ENCODE peak calls at places on chromosomes 6 and 20, in nine cellular contexts. F is CD14-positive monocyte, C is A673, I is transverse colon, O is progenitor cell of endocrine pancreas, B is PC-9, G is upper lobe of right lung, R is AG09319, M is uterus. Z is an unnamed sample.

GRCh38 chr20:16115891-16116577 is 457.2 kb downstream of the KIF16B start:
- DNase-seq in B (no peak), I (no peak), C (no peak), F (no peak), R (no peak), G (no peak), O (no peak), M (no peak), Z (no peak)

GRCh38 chr20:21508230-21509078 is 5.4 kb downstream of the NKX2-2 start:
- DNase-seq in F (no peak), B (no peak), O (no peak), M (no peak), R (no peak), G (no peak), C (peak; percentile 32), I (no peak), Z (no peak)

GRCh38 chr20:4470375-4470774 is 251.3 kb upstream of the PRND start:
- DNase-seq in M (no peak), F (no peak), C (peak; percentile 94), I (no peak), G (no peak), O (no peak), R (peak; percentile 93), B (no peak), Z (peak; percentile 88)

GRCh38 chr6:48476257-48476656 is 365.3 kb upstream of the PTCHD4 start:
- DNase-seq in I (no peak), C (peak; percentile 2), R (no peak), O (no peak), B (no peak), F (no peak), M (no peak), G (no peak), Z (peak; percentile 10)

GRCh38 chr6:153084393-153084792 is 46.7 kb downstream of the RGS17 start:
- DNase-seq in F (no peak), M (no peak), I (no peak), R (no peak), C (no peak), B (no peak), G (no peak), O (no peak), Z (peak; percentile 78)

GRCh38 chr6:168150551-168151444 is 71.8 kb upstream of the FRMD1 start:
- DNase-seq in G (peak; percentile 69), M (peak; percentile 30), B (no peak), C (peak; percentile 35), I (peak; percentile 33), R (no peak), O (no peak), F (no peak), Z (no peak)

GRCh38 chr6:4776967-4777925 is 1.0 kb downstream of the CDYL start:
- DNase-seq in F (no peak), C (peak; percentile 35), I (peak; percentile 50), M (peak; percentile 24), R (no peak), O (no peak), B (no peak), G (peak; percentile 67), Z (peak; percentile 66)

GRCh38 chr20:62141397-62142251 is 1.6 kb downstream of the PSMA7 start:
- DNase-seq in R (no peak), B (peak; percentile 63), F (peak; percentile 66), I (no peak), O (no peak), M (no peak), G (no peak), C (peak; percentile 38), Z (peak; percentile 67)

GRCh38 chr6:157534991-157535353 is 154.0 kb downstream of the ZDHHC14 start:
- DNase-seq in C (no peak), F (no peak), B (no peak), O (no peak), G (no peak), I (no peak), M (no peak), R (no peak), Z (no peak)

GRCh38 chr6:26284537-26285142 is 80.4 kb upstream of the BTN3A2 start:
- DNase-seq in M (peak; percentile 69), I (peak; percentile 69), R (no peak), O (no peak), C (peak; percentile 82), G (peak; percentile 81), F (peak; percentile 52), B (peak; percentile 40), Z (no peak)

GRCh38 chr6:3801960-3802359 is 47.2 kb upstream of the FAM50B start:
- DNase-seq in B (no peak), F (no peak), M (no peak), G (no peak), C (no peak), R (no peak), I (no peak), O (no peak), Z (no peak)

GRCh38 chr6:143276436-143276835 is 174.1 kb downstream of the ADAT2 start:
- DNase-seq in I (no peak), C (no peak), M (no peak), G (no peak), B (no peak), O (no peak), R (no peak), F (peak; percentile 48), Z (no peak)

GRCh38 chr20:3786126-3786484 is 435 bp downstream of the CENPB start:
- DNase-seq in R (no peak), B (peak; percentile 53), F (no peak), I (peak; percentile 56), C (peak; percentile 70), O (no peak), G (peak; percentile 84), M (no peak), Z (peak; percentile 80)

GRCh38 chr6:77763124-77763523 is 110.3 kb downstream of the MEI4 start:
- DNase-seq in R (no peak), B (no peak), O (no peak), F (no peak), C (no peak), G (no peak), I (no peak), M (no peak), Z (no peak)

GRCh38 chr6:158662607-158663464 is 13.0 kb downstream of the SYTL3 start:
- DNase-seq in B (no peak), R (no peak), F (no peak), I (no peak), O (no peak), M (peak; percentile 44), G (no peak), C (no peak), Z (no peak)

GRCh38 chr6:51934098-51934497 is 153.3 kb downstream of the PKHD1 start:
- DNase-seq in O (no peak), F (no peak), C (peak; percentile 43), I (no peak), B (no peak), G (no peak), M (no peak), R (no peak), Z (no peak)
- TF ChIP-seq CTCF in O (peak; percentile 18), F (peak; percentile 13), C (peak; percentile 52), I (no peak), B (peak; percentile 51), G (no peak), M (no peak), R (no peak), Z (no peak)

GRCh38 chr6:64281167-64281566 is 645.6 kb downstream of the PHF3 start:
- DNase-seq in B (no peak), F (no peak), M (no peak), R (no peak), C (no peak), I (no peak), O (no peak), G (no peak), Z (no peak)

GRCh38 chr6:64280569-64280968 is 645.0 kb downstream of the PHF3 start:
- DNase-seq in B (no peak), I (peak; percentile 19), O (peak; percentile 14), M (no peak), F (no peak), R (no peak), C (peak; percentile 36), G (no peak), Z (no peak)
- TF ChIP-seq CTCF in B (peak; percentile 51), I (peak; percentile 27), O (peak; percentile 76), M (no peak), F (no peak), R (peak; percentile 31), C (peak; percentile 53), G (peak; percentile 42), Z (peak; percentile 15)

DNA sequence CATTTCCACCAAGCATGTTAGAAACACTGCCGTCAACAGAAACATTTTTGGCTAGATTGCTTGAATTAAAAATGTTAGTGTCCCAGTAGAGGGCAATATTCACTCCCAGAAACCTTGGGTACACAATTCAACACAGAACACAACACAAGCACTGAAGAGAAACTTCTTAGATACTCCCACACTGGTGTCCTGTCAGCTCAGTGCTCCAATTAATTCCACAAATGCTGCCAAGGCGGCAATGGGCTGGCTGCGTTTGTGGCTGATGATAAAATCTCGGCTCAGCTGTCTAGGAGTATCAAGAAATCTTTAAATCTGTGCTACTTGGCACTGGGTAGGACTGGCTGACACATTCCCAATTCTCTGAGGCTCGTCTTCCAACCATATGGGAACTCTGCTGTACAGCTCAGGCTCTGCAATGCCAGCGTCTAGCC is 39.3 kb downstream of the BEND3 start:
- DNase-seq in G (no peak), R (no peak), B (no peak), C (peak; percentile 33), I (no peak), F (no peak), O (no peak), M (no peak), Z (peak; percentile 38)
- TF ChIP-seq CTCF in G (no peak), R (no peak), B (no peak), C (peak; percentile 35), I (peak; percentile 2), F (no peak), O (no peak), M (no peak), Z (peak; percentile 30)

GRCh38 chr20:46543959-46544358 is 6.5 kb downstream of the OCSTAMP start:
- DNase-seq in F (no peak), R (no peak), B (no peak), M (no peak), I (no peak), C (no peak), O (no peak), G (no peak), Z (no peak)

GRCh38 chr20:46541229-46541935 is 9.1 kb downstream of the OCSTAMP start:
- DNase-seq in I (no peak), G (no peak), M (no peak), O (no peak), B (no peak), R (no peak), C (no peak), F (no peak), Z (no peak)

GRCh38 chr20:46544576-46544975 is 5.9 kb downstream of the OCSTAMP start:
- DNase-seq in R (no peak), O (no peak), B (no peak), M (no peak), F (no peak), G (no peak), I (no peak), C (no peak), Z (no peak)

GRCh38 chr20:46543033-46543432 is 7.4 kb downstream of the OCSTAMP start:
- DNase-seq in M (no peak), F (no peak), O (no peak), B (no peak), R (no peak), C (no peak), G (no peak), I (no peak), Z (no peak)

DNA sequence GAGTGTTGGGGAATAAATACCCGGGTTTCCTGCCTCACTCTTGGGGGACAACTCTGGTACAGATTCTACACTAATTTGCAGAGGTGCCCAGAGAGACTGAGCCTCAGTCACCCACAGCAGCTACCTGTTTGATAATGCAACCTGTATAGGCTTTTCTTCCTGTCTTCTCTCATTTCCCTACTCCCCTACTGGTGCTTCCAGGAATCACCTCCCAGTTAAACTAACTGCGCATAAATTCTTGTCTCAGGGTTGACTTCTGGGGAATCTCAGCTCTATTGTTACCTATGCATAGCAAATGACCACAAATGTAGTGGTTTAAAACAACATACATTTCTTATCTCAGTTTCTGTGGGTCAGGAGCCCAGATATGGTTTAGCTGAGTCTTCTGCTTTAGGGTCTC is 11.3 kb downstream of the OCSTAMP start:
- DNase-seq in M (no peak), C (no peak), B (no peak), G (no peak), O (no peak), I (no peak), F (no peak), R (no peak), Z (no peak)
- TF ChIP-seq CTCF in M (no peak), C (peak; percentile 15), B (no peak), G (no peak), O (peak; percentile 18), I (no peak), F (peak; percentile 22), R (no peak), Z (no peak)